ENCODE peak calls at places on chromosomes 4 and X, in four cellular contexts. P, J, L and C are unnamed samples.

GRCh38 chr4:186622788-186623464 is 67.6 kb upstream of the MTNR1A start:
- DNase-seq in P (no peak), J (no peak), L (no peak), C (peak)

GRCh38 chr4:89724716-89725115 is 112.2 kb downstream of the SNCA start:
- DNase-seq in L (no peak), P (no peak), J (no peak), C (peak)

GRCh38 chr4:135365065-135365464 is 1163.5 kb upstream of the PABPC4L start:
- DNase-seq in P (no peak), L (no peak), J (no peak), C (peak)

GRCh38 chr4:157898836-157899605 is 273.8 kb downstream of the GASK1B start:
- DNase-seq in P (no peak), J (no peak), L (peak), C (no peak)

GRCh38 chrX:39827959-39828358 is 269.8 kb downstream of the BCOR start:
- DNase-seq in J (no peak), L (no peak), P (no peak), C (no peak)

GRCh38 chr4:113472864-113473263 is 288.7 kb downstream of the CAMK2D start:
- DNase-seq in P (no peak), J (no peak), L (no peak), C (no peak)

GRCh38 chr4:3252831-3253641 is 4.1 kb downstream of the MSANTD1 start:
- DNase-seq in L (no peak), P (no peak), J (no peak), C (no peak)

GRCh38 chrX:15714529-15714928 is 23.5 kb upstream of the CA5B start:
- DNase-seq in L (no peak), J (no peak), P (peak), C (peak)

GRCh38 chr4:70895405-70895804 is 6.8 kb upstream of the MOB1B start:
- DNase-seq in L (peak), P (no peak), J (no peak), C (no peak)

GRCh38 chr4:126779446-126780166 is 853.2 kb upstream of the INTU start:
- DNase-seq in L (no peak), J (no peak), P (no peak), C (no peak)

GRCh38 chrX:15815779-15816452 is 25.6 kb downstream of the ZRSR2 start:
- DNase-seq in P (no peak), L (peak), J (peak), C (no peak)

GRCh38 chrX:87006561-87006960 is 511.0 kb upstream of the KLHL4 start:
- DNase-seq in J (no peak), L (no peak), P (no peak), C (no peak)

GRCh38 chrX:138709886-138710285 is 1.6 kb downstream of the FGF13 start:
- DNase-seq in P (no peak), J (no peak), L (no peak), C (no peak)

GRCh38 chr4:186061919-186062318 is 7.0 kb upstream of the TLR3 start:
- DNase-seq in L (no peak), J (no peak), P (no peak), C (no peak)

GRCh38 chr4:6523251-6523650 is 50.8 kb upstream of the PPP2R2C start:
- DNase-seq in L (peak), J (no peak), P (no peak), C (peak)

GRCh38 chrX:153692003-153692402 is 4.3 kb downstream of the SLC6A8 start:
- DNase-seq in P (no peak), J (no peak), L (no peak), C (no peak)

GRCh38 chr4:88616275-88616996 is 24.2 kb downstream of the HERC3 start:
- DNase-seq in P (no peak), J (no peak), L (no peak), C (peak)